ENCODE peak calls at places on chromosome 1, in seven cellular contexts. One of them, this sample, is unnamed.

GRCh38 chr1:3078941-3079340 is 9.9 kb downstream of the PRDM16 start:
- DNase-seq in NCI-H2029 treated with DMSO at 0.1 percent for 48 hours: no peak
- DNase-seq in type B pancreatic cell: no peak
- DNase-seq in stimulated activated CD4-positive, alpha-beta T cell treated with anti-CD3 and anti-CD28 coated beads, Interleukin-12 subunit alpha, Interleukin-12 subunit beta, amount 100 ng/mL, for 48 hours: no peak
- DNase-seq in A549: no peak
- DNase-seq in transverse colon: no peak
- DNase-seq in stimulated activated CD8-positive, alpha-beta memory T cell treated with anti-CD3 and anti-CD28 coated beads, Interleukin-12 subunit alpha, Interleukin-12 subunit beta, amount 100 ng/mL, for 4 hours: no peak
- DNase-seq in this sample: no peak

GRCh38 chr1:154839691-154840090 is 30.4 kb downstream of the KCNN3 start:
- DNase-seq in NCI-H2029 treated with DMSO at 0.1 percent for 48 hours: no peak
- DNase-seq in type B pancreatic cell: no peak
- DNase-seq in stimulated activated CD4-positive, alpha-beta T cell treated with anti-CD3 and anti-CD28 coated beads, Interleukin-12 subunit alpha, Interleukin-12 subunit beta, amount 100 ng/mL, for 48 hours: no peak
- DNase-seq in A549: no peak
- DNase-seq in transverse colon: no peak
- DNase-seq in stimulated activated CD8-positive, alpha-beta memory T cell treated with anti-CD3 and anti-CD28 coated beads, Interleukin-12 subunit alpha, Interleukin-12 subunit beta, amount 100 ng/mL, for 4 hours: no peak
- DNase-seq in this sample: no peak

GRCh38 chr1:76269175-76269574 is 194.6 kb downstream of the ST6GALNAC3 start:
- DNase-seq in NCI-H2029 treated with DMSO at 0.1 percent for 48 hours: no peak
- DNase-seq in type B pancreatic cell: no peak
- DNase-seq in stimulated activated CD4-positive, alpha-beta T cell treated with anti-CD3 and anti-CD28 coated beads, Interleukin-12 subunit alpha, Interleukin-12 subunit beta, amount 100 ng/mL, for 48 hours: no peak
- DNase-seq in A549: no peak
- DNase-seq in transverse colon: no peak
- DNase-seq in stimulated activated CD8-positive, alpha-beta memory T cell treated with anti-CD3 and anti-CD28 coated beads, Interleukin-12 subunit alpha, Interleukin-12 subunit beta, amount 100 ng/mL, for 4 hours: no peak
- DNase-seq in this sample: no peak

GRCh38 chr1:167721617-167722151 is at the start of gene MPZL1:
- DNase-seq in NCI-H2029 treated with DMSO at 0.1 percent for 48 hours: no peak
- DNase-seq in type B pancreatic cell: peak; percentile 97
- DNase-seq in stimulated activated CD4-positive, alpha-beta T cell treated with anti-CD3 and anti-CD28 coated beads, Interleukin-12 subunit alpha, Interleukin-12 subunit beta, amount 100 ng/mL, for 48 hours: peak; percentile 91
- DNase-seq in A549: peak; percentile 97
- DNase-seq in transverse colon: peak; percentile 98
- DNase-seq in stimulated activated CD8-positive, alpha-beta memory T cell treated with anti-CD3 and anti-CD28 coated beads, Interleukin-12 subunit alpha, Interleukin-12 subunit beta, amount 100 ng/mL, for 4 hours: peak; percentile 87
- DNase-seq in this sample: peak; percentile 91

GRCh38 chr1:221439008-221439733 is 302.7 kb downstream of the DUSP10 start:
- DNase-seq in NCI-H2029 treated with DMSO at 0.1 percent for 48 hours: no peak
- DNase-seq in type B pancreatic cell: no peak
- DNase-seq in stimulated activated CD4-positive, alpha-beta T cell treated with anti-CD3 and anti-CD28 coated beads, Interleukin-12 subunit alpha, Interleukin-12 subunit beta, amount 100 ng/mL, for 48 hours: peak; percentile 44
- DNase-seq in A549: peak; percentile 42
- DNase-seq in transverse colon: no peak
- DNase-seq in stimulated activated CD8-positive, alpha-beta memory T cell treated with anti-CD3 and anti-CD28 coated beads, Interleukin-12 subunit alpha, Interleukin-12 subunit beta, amount 100 ng/mL, for 4 hours: peak; percentile 8
- DNase-seq in this sample: no peak

GRCh38 chr1:24070821-24071393 is 41.0 kb downstream of the MYOM3 start:
- DNase-seq in NCI-H2029 treated with DMSO at 0.1 percent for 48 hours: peak; percentile 68
- DNase-seq in type B pancreatic cell: no peak
- DNase-seq in stimulated activated CD4-positive, alpha-beta T cell treated with anti-CD3 and anti-CD28 coated beads, Interleukin-12 subunit alpha, Interleukin-12 subunit beta, amount 100 ng/mL, for 48 hours: peak; percentile 58
- DNase-seq in A549: peak; percentile 86
- DNase-seq in transverse colon: peak; percentile 81
- DNase-seq in stimulated activated CD8-positive, alpha-beta memory T cell treated with anti-CD3 and anti-CD28 coated beads, Interleukin-12 subunit alpha, Interleukin-12 subunit beta, amount 100 ng/mL, for 4 hours: peak; percentile 48
- DNase-seq in this sample: peak; percentile 48

GRCh38 chr1:2272686-2273400 is 44.7 kb downstream of the SKI start:
- DNase-seq in NCI-H2029 treated with DMSO at 0.1 percent for 48 hours: no peak
- DNase-seq in type B pancreatic cell: no peak
- DNase-seq in stimulated activated CD4-positive, alpha-beta T cell treated with anti-CD3 and anti-CD28 coated beads, Interleukin-12 subunit alpha, Interleukin-12 subunit beta, amount 100 ng/mL, for 48 hours: no peak
- DNase-seq in A549: no peak
- DNase-seq in transverse colon: no peak
- DNase-seq in stimulated activated CD8-positive, alpha-beta memory T cell treated with anti-CD3 and anti-CD28 coated beads, Interleukin-12 subunit alpha, Interleukin-12 subunit beta, amount 100 ng/mL, for 4 hours: no peak
- DNase-seq in this sample: no peak

GRCh38 chr1:198763298-198763714 is 124.5 kb downstream of the PTPRC start:
- DNase-seq in NCI-H2029 treated with DMSO at 0.1 percent for 48 hours: no peak
- DNase-seq in type B pancreatic cell: no peak
- DNase-seq in stimulated activated CD4-positive, alpha-beta T cell treated with anti-CD3 and anti-CD28 coated beads, Interleukin-12 subunit alpha, Interleukin-12 subunit beta, amount 100 ng/mL, for 48 hours: no peak
- DNase-seq in A549: no peak
- DNase-seq in transverse colon: no peak
- DNase-seq in stimulated activated CD8-positive, alpha-beta memory T cell treated with anti-CD3 and anti-CD28 coated beads, Interleukin-12 subunit alpha, Interleukin-12 subunit beta, amount 100 ng/mL, for 4 hours: no peak
- DNase-seq in this sample: no peak

GRCh38 chr1:26360051-26360806 is 6.3 kb upstream of the CRYBG2 start:
- DNase-seq in NCI-H2029 treated with DMSO at 0.1 percent for 48 hours: no peak
- DNase-seq in type B pancreatic cell: no peak
- DNase-seq in stimulated activated CD4-positive, alpha-beta T cell treated with anti-CD3 and anti-CD28 coated beads, Interleukin-12 subunit alpha, Interleukin-12 subunit beta, amount 100 ng/mL, for 48 hours: peak; percentile 29
- DNase-seq in A549: no peak
- DNase-seq in transverse colon: peak; percentile 53
- DNase-seq in stimulated activated CD8-positive, alpha-beta memory T cell treated with anti-CD3 and anti-CD28 coated beads, Interleukin-12 subunit alpha, Interleukin-12 subunit beta, amount 100 ng/mL, for 4 hours: peak; percentile 36
- DNase-seq in this sample: no peak

GRCh38 chr1:74470262-74470661 is 42.1 kb downstream of the LRRC53 start:
- DNase-seq in NCI-H2029 treated with DMSO at 0.1 percent for 48 hours: no peak
- DNase-seq in type B pancreatic cell: no peak
- DNase-seq in stimulated activated CD4-positive, alpha-beta T cell treated with anti-CD3 and anti-CD28 coated beads, Interleukin-12 subunit alpha, Interleukin-12 subunit beta, amount 100 ng/mL, for 48 hours: no peak
- DNase-seq in A549: no peak
- DNase-seq in transverse colon: no peak
- DNase-seq in stimulated activated CD8-positive, alpha-beta memory T cell treated with anti-CD3 and anti-CD28 coated beads, Interleukin-12 subunit alpha, Interleukin-12 subunit beta, amount 100 ng/mL, for 4 hours: no peak
- DNase-seq in this sample: no peak

GRCh38 chr1:94522304-94522703 is 19.3 kb downstream of the F3 start:
- DNase-seq in NCI-H2029 treated with DMSO at 0.1 percent for 48 hours: peak; percentile 6
- DNase-seq in type B pancreatic cell: no peak
- DNase-seq in stimulated activated CD4-positive, alpha-beta T cell treated with anti-CD3 and anti-CD28 coated beads, Interleukin-12 subunit alpha, Interleukin-12 subunit beta, amount 100 ng/mL, for 48 hours: no peak
- DNase-seq in A549: no peak
- DNase-seq in transverse colon: no peak
- DNase-seq in stimulated activated CD8-positive, alpha-beta memory T cell treated with anti-CD3 and anti-CD28 coated beads, Interleukin-12 subunit alpha, Interleukin-12 subunit beta, amount 100 ng/mL, for 4 hours: no peak
- DNase-seq in this sample: no peak

This sample was measured in natural killer cell.